ENCODE peak calls at places on chromosomes 13 and 19, in eight cellular contexts. B, K, Q, P, V, L, U and N are unnamed samples.

GRCh38 chr19:17751103-17751911 is at the start of gene FCHO1:
- DNase-seq in P (peak; percentile 93), K (peak; percentile 58), L (peak; percentile 25), B (no peak), Q (no peak), U (no peak), V (no peak), N (peak; percentile 78)

GRCh38 chr19:29260477-29261317 is 47.7 kb upstream of the UQCRFS1 start:
- DNase-seq in K (no peak), Q (peak; percentile 56), U (no peak), B (peak; percentile 86), P (no peak), L (no peak), V (peak; percentile 40), N (no peak)

GRCh38 chr19:44729516-44730033 is 18.9 kb upstream of the BCL3 start:
- DNase-seq in U (no peak), V (no peak), L (no peak), Q (no peak), B (no peak), K (no peak), P (no peak), N (no peak)

GRCh38 chr19:7500811-7501450 is 12.1 kb upstream of the PEX11G start:
- DNase-seq in B (peak; percentile 93), U (no peak), Q (peak; percentile 82), V (no peak), K (peak; percentile 86), L (no peak), P (no peak), N (peak; percentile 52)

GRCh38 chr13:40187836-40188591 is 478.4 kb downstream of the FOXO1 start:
- DNase-seq in L (no peak), Q (no peak), P (peak; percentile 74), V (no peak), K (no peak), B (peak; percentile 69), U (no peak), N (peak; percentile 67)

GRCh38 chr13:22195726-22196125 is 524.9 kb downstream of the FGF9 start:
- DNase-seq in B (no peak), V (no peak), L (no peak), U (no peak), K (no peak), Q (no peak), P (no peak), N (no peak)

GRCh38 chr13:50080856-50081105 is 65.5 kb downstream of the KCNRG start:
- DNase-seq in U (no peak), V (no peak), P (no peak), Q (no peak), L (no peak), K (no peak), B (no peak), N (no peak)

GRCh38 chr19:42252365-42253244 is 2.3 kb downstream of the ERF start:
- DNase-seq in Q (peak; percentile 69), L (no peak), P (no peak), V (peak; percentile 68), B (no peak), U (peak; percentile 79), K (peak; percentile 56), N (no peak)

GRCh38 chr13:74032325-74032724 is 101.9 kb downstream of the KLF12 start:
- DNase-seq in Q (no peak), K (no peak), P (no peak), L (no peak), U (no peak), V (no peak), B (no peak), N (no peak)

GRCh38 chr19:55173717-55174409 is 6.2 kb downstream of the SYT5 start:
- DNase-seq in B (peak; percentile 97), U (no peak), V (peak; percentile 83), P (no peak), Q (peak; percentile 56), K (peak; percentile 63), L (no peak), N (no peak)

GRCh38 chr19:13047374-13047773 is 52.1 kb downstream of the NFIX start:
- DNase-seq in U (no peak), K (no peak), P (no peak), L (no peak), V (no peak), B (no peak), Q (no peak), N (no peak)
- H3K27ac ChIP-seq in U (peak overlapping the region; percentile 65), K (no peak overlapping the region), P (no peak overlapping the region), L (peak overlapping the region; percentile 95), V (no peak overlapping the region), B (no peak overlapping the region), Q (no peak overlapping the region), N (no peak overlapping the region)

DNA sequence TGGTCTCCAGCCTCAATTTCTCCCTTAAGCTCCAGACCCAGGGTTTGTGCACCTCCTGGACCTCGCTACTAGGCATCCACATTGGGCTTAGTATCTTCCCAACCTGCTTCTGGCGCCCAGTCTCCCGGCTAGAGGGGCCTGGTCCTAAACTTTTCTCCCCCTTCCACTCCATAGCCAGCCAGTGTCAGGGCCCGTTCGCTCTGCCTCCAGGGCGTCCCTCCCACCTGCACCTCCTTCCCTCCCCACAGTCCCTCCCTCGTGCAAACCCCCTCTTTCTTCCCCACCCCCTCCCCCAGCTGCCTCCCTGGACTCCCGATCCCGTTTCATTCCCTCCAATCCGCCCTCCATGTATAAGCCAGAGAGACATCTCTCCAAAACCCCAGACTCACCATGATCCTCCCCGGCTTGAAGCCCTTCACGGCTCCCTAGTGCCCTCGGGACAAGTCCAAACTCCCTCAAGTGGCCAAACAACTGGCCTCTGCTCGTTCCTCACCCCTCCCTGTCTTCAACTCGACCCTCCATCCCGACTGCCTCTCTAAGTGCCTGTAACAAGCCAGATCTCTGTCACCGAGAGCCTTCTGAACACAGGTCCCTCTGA is 1.0 kb upstream of the SAMD4B start:
- DNase-seq in Q (peak; percentile 57), K (no peak), L (no peak), U (peak; percentile 46), V (peak; percentile 38), P (no peak), B (peak; percentile 80), N (no peak)
- TF ChIP-seq CTCF in Q (no peak), K (no peak), L (no peak), U (no peak), V (no peak), P (no peak), B (no peak), N (no peak)

GRCh38 chr13:29131881-29132668 is 311.9 kb downstream of the MTUS2 start:
- DNase-seq in Q (no peak), B (no peak), K (no peak), P (no peak), U (no peak), L (no peak), V (no peak), N (no peak)
- H3K9me3 ChIP-seq in Q (no peaks in the 10 kb centered on the region), B (peaks cover 38% of the 10 kb centered on the region), K (no peaks in the 10 kb centered on the region), P (no peaks in the 10 kb centered on the region), U (no peaks in the 10 kb centered on the region), L (peaks cover 57% of the 10 kb centered on the region), V (no peaks in the 10 kb centered on the region), N (no peaks in the 10 kb centered on the region)

GRCh38 chr19:23770672-23771250 is 12.1 kb upstream of the ZNF681 start:
- DNase-seq in V (no peak), P (no peak), K (no peak), Q (no peak), B (no peak), L (no peak), U (no peak), N (no peak)
- H3K27ac ChIP-seq in V (no peak overlapping the region), P (no peak overlapping the region), K (no peak overlapping the region), Q (peak overlapping the region; percentile 34), B (no peak overlapping the region), L (no peak overlapping the region), U (no peak overlapping the region), N (no peak overlapping the region)